ENCODE peak calls at places on chromosomes 3 and 15, in six cellular contexts. One of them, this sample, is unnamed.

GRCh38 chr3:112437146-112438022 is 61.9 kb downstream of the BTLA start:
- DNase-seq in HepG2: peak; percentile 9
- DNase-seq in kidney: peak; percentile 53
- DNase-seq in PC-3: peak; percentile 75
- DNase-seq in IMR-90: peak; percentile 58
- DNase-seq in HCT116: peak; percentile 19
- DNase-seq in this sample: peak; percentile 16

GRCh38 chr15:52180196-52180835 is 10.9 kb downstream of the GNB5 start:
- DNase-seq in HCT116: no peak
- DNase-seq in HepG2: no peak
- DNase-seq in IMR-90: no peak
- DNase-seq in kidney: no peak
- DNase-seq in PC-3: no peak
- DNase-seq in this sample: no peak

GRCh38 chr3:24503499-24504176 is 9.0 kb upstream of the THRB start:
- DNase-seq in PC-3: no peak
- DNase-seq in IMR-90: no peak
- DNase-seq in kidney: no peak
- DNase-seq in HepG2: no peak
- DNase-seq in HCT116: no peak
- DNase-seq in this sample: no peak

GRCh38 chr3:195887670-195888069 is 20.7 kb downstream of the TNK2 start:
- DNase-seq in kidney: no peak
- DNase-seq in IMR-90: no peak
- DNase-seq in HCT116: no peak
- DNase-seq in HepG2: no peak
- DNase-seq in PC-3: no peak
- DNase-seq in this sample: no peak

GRCh38 chr3:47985376-47985775 is 30.8 kb downstream of the MAP4 start:
- DNase-seq in HepG2: no peak
- DNase-seq in HCT116: no peak
- DNase-seq in kidney: no peak
- DNase-seq in IMR-90: no peak
- DNase-seq in PC-3: peak; percentile 10
- DNase-seq in this sample: no peak

GRCh38 chr3:51530485-51530884 is 8.0 kb upstream of the RAD54L2 start:
- DNase-seq in HepG2: no peak
- DNase-seq in IMR-90: peak; percentile 27
- DNase-seq in kidney: no peak
- DNase-seq in PC-3: peak; percentile 5
- DNase-seq in HCT116: no peak
- DNase-seq in this sample: no peak

GRCh38 chr3:124420392-124420791 is 309.9 kb upstream of the UMPS start:
- DNase-seq in HCT116: no peak
- DNase-seq in IMR-90: no peak
- DNase-seq in PC-3: no peak
- DNase-seq in HepG2: no peak
- DNase-seq in kidney: no peak
- DNase-seq in this sample: no peak

GRCh38 chr15:75694241-75695182 is 18.1 kb downstream of the CSPG4 start:
- DNase-seq in IMR-90: peak; percentile 99
- DNase-seq in kidney: peak; percentile 89
- DNase-seq in PC-3: peak; percentile 81
- DNase-seq in HCT116: no peak
- DNase-seq in HepG2: peak; percentile 35
- DNase-seq in this sample: no peak

GRCh38 chr3:45560270-45561020 is 34.1 kb upstream of the LIMD1 start:
- DNase-seq in IMR-90: peak; percentile 42
- DNase-seq in kidney: peak; percentile 91
- DNase-seq in HCT116: no peak
- DNase-seq in PC-3: no peak
- DNase-seq in HepG2: no peak
- DNase-seq in this sample: no peak

GRCh38 chr15:97995192-97995591 is 34.7 kb downstream of the ARRDC4 start:
- DNase-seq in IMR-90: no peak
- DNase-seq in PC-3: peak; percentile 61
- DNase-seq in kidney: no peak
- DNase-seq in HCT116: no peak
- DNase-seq in HepG2: no peak
- DNase-seq in this sample: no peak

GRCh38 chr3:33372218-33373081 is 67.8 kb downstream of the UBP1 start:
- DNase-seq in HepG2: no peak
- DNase-seq in kidney: no peak
- DNase-seq in HCT116: peak; percentile 70
- DNase-seq in PC-3: peak; percentile 84
- DNase-seq in IMR-90: peak; percentile 73
- DNase-seq in this sample: peak; percentile 30

GRCh38 chr3:31166249-31166885 is 271.9 kb upstream of the GADL1 start:
- DNase-seq in kidney: no peak
- DNase-seq in IMR-90: peak; percentile 84
- DNase-seq in HCT116: no peak
- DNase-seq in PC-3: peak; percentile 92
- DNase-seq in HepG2: no peak
- DNase-seq in this sample: no peak

GRCh38 chr3:194401346-194401745 is 2.3 kb upstream of the GP5 start:
- DNase-seq in HepG2: no peak
- DNase-seq in kidney: no peak
- DNase-seq in HCT116: no peak
- DNase-seq in IMR-90: no peak
- DNase-seq in PC-3: no peak
- DNase-seq in this sample: no peak

GRCh38 chr3:186414735-186415419 is 52.8 kb upstream of the DGKG start:
- DNase-seq in HCT116: no peak
- DNase-seq in PC-3: peak; percentile 97
- DNase-seq in kidney: no peak
- DNase-seq in HepG2: no peak
- DNase-seq in IMR-90: peak; percentile 77
- DNase-seq in this sample: no peak

GRCh38 chr3:125406070-125406469 is 30.9 kb upstream of the ZNF148 start:
- DNase-seq in IMR-90: no peak
- DNase-seq in HepG2: no peak
- DNase-seq in HCT116: no peak
- DNase-seq in PC-3: no peak
- DNase-seq in kidney: no peak
- DNase-seq in this sample: no peak

GRCh38 chr3:63192248-63192647 is 85.9 kb upstream of the SYNPR start:
- DNase-seq in kidney: no peak
- DNase-seq in HepG2: no peak
- DNase-seq in IMR-90: no peak
- DNase-seq in HCT116: no peak
- DNase-seq in PC-3: no peak
- DNase-seq in this sample: no peak

GRCh38 chr3:187169231-187169960 is 27.9 kb upstream of the RTP1 start:
- DNase-seq in HCT116: no peak
- DNase-seq in HepG2: no peak
- DNase-seq in PC-3: peak; percentile 14
- DNase-seq in kidney: no peak
- DNase-seq in IMR-90: peak; percentile 45
- DNase-seq in this sample: no peak

GRCh38 chr3:188720636-188721035 is 451.1 kb upstream of the TPRG1 start:
- DNase-seq in HepG2: peak; percentile 95
- DNase-seq in IMR-90: peak; percentile 44
- DNase-seq in kidney: no peak
- DNase-seq in HCT116: no peak
- DNase-seq in PC-3: peak; percentile 43
- DNase-seq in this sample: no peak

GRCh38 chr3:139642981-139643380 is 34.8 kb downstream of the NMNAT3 start:
- DNase-seq in IMR-90: no peak
- DNase-seq in kidney: no peak
- DNase-seq in HepG2: no peak
- DNase-seq in HCT116: no peak
- DNase-seq in PC-3: no peak
- DNase-seq in this sample: no peak

GRCh38 chr15:32790352-32790999 is 72.7 kb downstream of the GREM1 start:
- DNase-seq in PC-3: peak; percentile 73
- DNase-seq in kidney: no peak
- DNase-seq in IMR-90: peak; percentile 79
- DNase-seq in HepG2: peak; percentile 24
- DNase-seq in HCT116: no peak
- DNase-seq in this sample: no peak

GRCh38 chr3:136543385-136543784 is 208.8 kb downstream of the STAG1 start:
- DNase-seq in HepG2: no peak
- DNase-seq in PC-3: peak; percentile 8
- DNase-seq in kidney: no peak
- DNase-seq in HCT116: no peak
- DNase-seq in IMR-90: peak; percentile 45
- DNase-seq in this sample: no peak

GRCh38 chr3:129441215-129441614 is 1.2 kb downstream of the IFT122 start:
- DNase-seq in PC-3: no peak
- DNase-seq in HCT116: no peak
- DNase-seq in IMR-90: no peak
- DNase-seq in kidney: no peak
- DNase-seq in HepG2: no peak
- DNase-seq in this sample: no peak
- H3K9ac ChIP-seq in PC-3: peak overlapping the region; percentile 95
- H3K9ac ChIP-seq in HCT116: peak overlapping the region; percentile 93
- H3K9ac ChIP-seq in IMR-90: peak overlapping the region; percentile 79
- H3K9ac ChIP-seq in kidney: peak overlapping the region; percentile 64
- H3K9ac ChIP-seq in HepG2: peak overlapping the region; percentile 88
- H3K9ac ChIP-seq in this sample: peak overlapping the region; percentile 96

GRCh38 chr15:29093696-29094343 is 175.8 kb downstream of the NSMCE3 start:
- DNase-seq in HCT116: no peak
- DNase-seq in IMR-90: no peak
- DNase-seq in kidney: peak; percentile 43
- DNase-seq in HepG2: no peak
- DNase-seq in PC-3: no peak
- DNase-seq in this sample: no peak
- H3K9me3 ChIP-seq in HCT116: no peaks in the 10 kb centered on the region
- H3K9me3 ChIP-seq in IMR-90: no peaks in the 10 kb centered on the region
- H3K9me3 ChIP-seq in kidney: no peaks in the 10 kb centered on the region
- H3K9me3 ChIP-seq in HepG2: no peaks in the 10 kb centered on the region
- H3K9me3 ChIP-seq in PC-3: no peaks in the 10 kb centered on the region
- H3K9me3 ChIP-seq in this sample: no peaks in the 10 kb centered on the region

DNA sequence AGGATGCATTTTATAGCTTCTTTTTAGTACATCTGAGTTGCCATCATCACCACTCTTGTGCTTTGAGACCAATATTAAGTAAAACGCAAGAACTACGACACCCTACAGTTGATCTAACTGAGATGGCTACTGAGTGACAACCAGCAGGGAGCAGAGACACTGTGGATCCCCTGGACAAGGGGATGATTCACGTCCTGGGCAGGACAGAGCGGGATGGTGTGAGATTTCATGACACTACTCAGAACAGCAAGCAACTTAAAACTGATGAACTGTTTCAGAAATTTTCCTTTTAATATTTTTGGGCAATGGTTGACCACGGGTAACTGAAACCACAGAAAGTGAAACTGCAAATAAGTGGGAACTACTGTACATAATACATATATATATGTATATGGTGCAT is 299.2 kb downstream of the ADAMTS17 start:
- DNase-seq in IMR-90: peak; percentile 10
- DNase-seq in HCT116: no peak
- DNase-seq in HepG2: no peak
- DNase-seq in kidney: no peak
- DNase-seq in PC-3: peak; percentile 66
- DNase-seq in this sample: no peak
- H3K9ac ChIP-seq in IMR-90: no peak overlapping the region
- H3K9ac ChIP-seq in HCT116: peak overlapping the region; percentile 46
- H3K9ac ChIP-seq in HepG2: no peak overlapping the region
- H3K9ac ChIP-seq in kidney: no peak overlapping the region
- H3K9ac ChIP-seq in PC-3: peak overlapping the region; percentile 30
- H3K9ac ChIP-seq in this sample: no peak overlapping the region

DNA sequence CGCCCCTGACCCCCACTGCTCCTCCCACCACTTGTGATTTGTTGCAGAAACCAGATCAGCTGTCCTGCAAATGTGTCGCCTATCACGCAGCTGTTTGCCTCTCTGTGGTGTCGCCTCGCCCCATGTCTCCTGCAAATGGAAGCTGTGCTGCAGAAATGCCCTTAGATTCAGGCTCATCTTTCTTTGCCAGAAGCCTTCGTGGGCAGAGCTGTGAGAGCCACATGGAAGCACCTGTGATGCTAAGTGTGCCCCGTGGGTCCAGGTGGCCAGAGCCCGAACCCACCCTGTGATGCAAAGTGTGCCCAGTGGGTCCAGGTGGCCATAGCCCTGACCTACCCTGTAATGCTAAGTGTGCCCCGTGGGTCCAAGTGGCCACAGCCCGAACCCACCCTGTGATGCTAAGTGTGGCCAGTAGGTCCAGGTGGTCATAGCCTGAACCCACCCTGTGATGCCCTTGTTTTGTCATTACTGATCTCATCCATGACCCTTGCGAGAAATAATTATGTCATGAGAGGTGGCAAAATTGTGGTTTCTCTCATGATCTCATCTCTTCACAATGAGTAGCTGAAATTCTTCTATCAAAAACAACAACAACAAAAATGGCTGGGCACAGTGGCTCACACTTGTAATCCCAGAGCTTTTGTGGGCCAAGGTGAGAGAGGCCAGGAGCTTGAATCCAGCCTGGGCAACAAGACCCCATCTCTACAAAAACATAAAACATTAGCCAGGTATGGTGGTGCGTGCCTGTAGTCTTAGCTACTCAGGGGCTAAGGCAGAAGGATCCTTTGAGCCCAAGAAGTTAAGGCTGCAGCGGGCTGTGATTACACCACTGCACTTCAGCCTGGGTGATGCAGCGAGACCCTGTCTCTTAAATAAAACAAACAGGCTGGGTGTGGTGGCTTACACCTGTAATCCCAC is 187.4 kb downstream of the GOLGA6L6 start:
- DNase-seq in HepG2: no peak
- DNase-seq in HCT116: no peak
- DNase-seq in IMR-90: no peak
- DNase-seq in PC-3: no peak
- DNase-seq in kidney: peak; percentile 61
- DNase-seq in this sample: no peak
- H3K9me3 ChIP-seq in HepG2: no peaks in the 10 kb centered on the region
- H3K9me3 ChIP-seq in HCT116: peaks cover 72% of the 10 kb centered on the region
- H3K9me3 ChIP-seq in IMR-90: peaks cover 82% of the 10 kb centered on the region
- H3K9me3 ChIP-seq in PC-3: peaks cover 5% of the 10 kb centered on the region
- H3K9me3 ChIP-seq in kidney: no peaks in the 10 kb centered on the region
- H3K9me3 ChIP-seq in this sample: peaks cover 13% of the 10 kb centered on the region